ENCODE peak calls at places on chromosome 17, in eight cellular contexts. T, A, B, S, H, L, R and U are unnamed samples.

GRCh38 chr17:13154403-13154802 is 136.6 kb upstream of the ELAC2 start:
- DNase-seq in T (no peak), A (no peak), B (no peak), S (no peak), H (no peak), L (no peak), R (no peak), U (no peak)

GRCh38 chr17:76811834-76812233 is 56.4 kb upstream of the MGAT5B start:
- DNase-seq in T (no peak), A (no peak), B (no peak), S (no peak), H (no peak), L (no peak), R (no peak), U (no peak)

GRCh38 chr17:37672545-37673078 is 29.4 kb upstream of the DDX52 start:
- DNase-seq in T (no peak), A (no peak), B (no peak), S (no peak), H (no peak), L (no peak), R (no peak), U (no peak)

GRCh38 chr17:57562231-57562630 is 182.9 kb downstream of the CCDC182 start:
- DNase-seq in T (no peak), A (no peak), B (no peak), S (no peak), H (no peak), L (no peak), R (no peak), U (no peak)

GRCh38 chr17:43732961-43733360 is 25.6 kb downstream of the SOST start:
- DNase-seq in T (no peak), A (peak; percentile 90), B (no peak), S (no peak), H (no peak), L (no peak), R (no peak), U (no peak)

GRCh38 chr17:14298221-14298994 is 2.5 kb upstream of the HS3ST3B1 start:
- DNase-seq in T (no peak), A (no peak), B (no peak), S (no peak), H (no peak), L (peak; percentile 72), R (no peak), U (no peak)

GRCh38 chr17:20852541-20853370 is 190.1 kb downstream of the USP22 start:
- DNase-seq in T (no peak), A (no peak), B (peak; percentile 72), S (peak; percentile 45), H (peak; percentile 64), L (peak; percentile 76), R (peak; percentile 14), U (no peak)

GRCh38 chr17:77634710-77635109 is 323.8 kb upstream of the TNRC6C start:
- DNase-seq in T (no peak), A (no peak), B (no peak), S (peak; percentile 95), H (no peak), L (peak; percentile 33), R (peak; percentile 20), U (no peak)

GRCh38 chr17:36089888-36090836 is at the start of gene CCL3:
- DNase-seq in T (no peak), A (no peak), B (no peak), S (peak; percentile 94), H (no peak), L (no peak), R (peak; percentile 26), U (no peak)

DNA sequence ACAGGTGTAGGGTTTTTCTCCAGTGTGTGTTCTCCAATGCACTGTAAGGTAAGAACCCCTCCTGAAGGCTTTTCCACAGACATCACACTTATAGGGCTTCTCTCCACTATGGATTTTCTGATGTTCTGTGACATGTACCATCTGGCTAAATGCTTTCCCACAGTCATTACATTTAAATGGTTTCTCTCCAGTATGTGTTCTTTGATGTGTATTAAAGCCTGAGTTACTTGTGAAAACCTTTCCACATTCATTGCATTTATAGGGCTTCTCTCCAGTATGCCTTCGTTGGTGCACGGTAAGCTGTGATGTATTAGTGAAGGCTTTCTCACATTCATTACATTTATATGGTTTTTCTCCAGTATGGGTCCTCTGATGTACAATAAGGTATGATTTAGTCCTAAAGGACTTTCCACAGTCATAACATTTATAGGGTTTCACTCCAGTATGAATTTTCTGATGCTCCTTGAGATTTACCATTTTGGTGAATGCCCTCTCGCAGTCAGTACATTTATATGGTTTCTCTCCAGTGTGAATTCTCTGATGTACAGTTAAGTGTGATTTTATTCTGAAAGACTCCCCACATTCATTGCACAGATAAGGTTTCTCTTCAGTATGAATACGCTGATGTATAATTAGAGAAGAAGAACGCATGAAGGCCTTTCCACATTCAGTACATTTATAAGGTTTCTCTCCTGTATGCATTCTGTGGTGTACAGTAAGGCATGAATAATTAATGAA is 30.9 kb downstream of the ZNF624 start:
- DNase-seq in T (no peak), A (no peak), B (no peak), S (no peak), H (no peak), L (no peak), R (no peak), U (no peak)
- H3K9me3 ChIP-seq in T (peaks cover 38% of the 10 kb centered on the region), A (peaks cover 37% of the 10 kb centered on the region), B (peaks cover 1% of the 10 kb centered on the region), S (no peaks in the 10 kb centered on the region), H (peaks cover 19% of the 10 kb centered on the region), L (peaks cover 48% of the 10 kb centered on the region), R (peaks cover 90% of the 10 kb centered on the region), U (peaks cover 43% of the 10 kb centered on the region)

GRCh38 chr17:82942166-82943130 is 102.6 kb upstream of the ZNF750 start:
- DNase-seq in T (no peak), A (no peak), B (peak; percentile 30), S (no peak), H (no peak), L (no peak), R (peak; percentile 5), U (no peak)
- H3K9me3 ChIP-seq in T (peaks cover 24% of the 10 kb centered on the region), A (peaks cover 20% of the 10 kb centered on the region), B (peaks cover 3% of the 10 kb centered on the region), S (no peaks in the 10 kb centered on the region), H (peaks cover 8% of the 10 kb centered on the region), L (peaks cover 18% of the 10 kb centered on the region), R (peaks cover 16% of the 10 kb centered on the region), U (peaks cover 11% of the 10 kb centered on the region)

GRCh38 chr17:80656590-80656989 is 112.0 kb downstream of the RPTOR start:
- DNase-seq in T (no peak), A (no peak), B (peak; percentile 2), S (no peak), H (no peak), L (peak; percentile 46), R (no peak), U (no peak)

GRCh38 chr17:80658821-80659220 is 114.2 kb downstream of the RPTOR start:
- DNase-seq in T (no peak), A (no peak), B (peak; percentile 25), S (no peak), H (no peak), L (no peak), R (no peak), U (no peak)

GRCh38 chr17:80659651-80660050 is 115.0 kb downstream of the RPTOR start:
- DNase-seq in T (no peak), A (no peak), B (peak; percentile 16), S (no peak), H (no peak), L (no peak), R (no peak), U (no peak)

GRCh38 chr17:80655588-80655987 is 111.0 kb downstream of the RPTOR start:
- DNase-seq in T (no peak), A (no peak), B (no peak), S (no peak), H (no peak), L (no peak), R (no peak), U (no peak)

DNA sequence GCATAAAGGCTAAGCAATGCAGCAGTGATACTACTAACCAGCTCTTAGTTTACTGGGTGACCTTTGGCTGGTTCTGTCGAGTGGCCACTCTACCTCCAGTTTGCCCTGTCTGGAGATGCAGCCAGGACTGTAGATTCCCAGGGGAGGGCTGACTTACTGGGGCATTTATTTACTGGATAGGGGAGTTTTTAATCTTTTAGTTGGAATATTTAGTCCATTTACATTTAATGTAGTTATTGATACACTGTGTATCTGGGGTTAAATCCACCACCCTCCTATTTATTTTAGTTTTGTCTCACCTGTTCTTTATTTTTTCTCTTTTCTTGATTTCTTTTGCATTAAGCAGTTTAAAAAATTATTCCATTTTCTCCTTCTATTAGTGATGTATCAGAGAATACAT is 112.9 kb downstream of the RPTOR start:
- DNase-seq in T (no peak), A (no peak), B (no peak), S (no peak), H (no peak), L (no peak), R (no peak), U (no peak)
- H3K9me3 ChIP-seq in T (peaks cover 11% of the 10 kb centered on the region), A (peaks cover 4% of the 10 kb centered on the region), B (no peaks in the 10 kb centered on the region), S (no peaks in the 10 kb centered on the region), H (no peaks in the 10 kb centered on the region), L (no peaks in the 10 kb centered on the region), R (peaks cover 6% of the 10 kb centered on the region), U (no peaks in the 10 kb centered on the region)

DNA sequence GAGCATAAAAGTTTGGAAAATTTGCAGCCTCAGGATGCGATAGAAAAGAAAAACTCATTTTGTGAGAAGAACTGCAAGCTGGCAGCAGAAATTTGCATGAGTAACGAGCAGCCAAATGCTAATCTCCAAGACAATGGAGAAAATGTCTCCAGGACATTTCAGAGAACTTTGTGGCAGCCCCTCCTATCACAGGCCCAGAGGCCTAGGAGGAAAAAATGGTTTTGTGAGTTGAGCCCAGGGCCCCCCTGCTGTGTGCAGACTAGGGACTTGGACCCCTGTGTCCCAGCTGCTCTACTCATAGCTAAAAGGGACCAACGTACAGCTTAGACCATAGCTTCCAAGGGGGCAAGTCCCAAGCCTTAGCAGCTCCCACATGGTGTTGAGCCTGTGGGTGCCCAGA is 34.3 kb downstream of the APPBP2 start:
- DNase-seq in T (no peak), A (no peak), B (no peak), S (no peak), H (no peak), L (no peak), R (no peak), U (no peak)
- H3K9me3 ChIP-seq in T (peaks cover 20% of the 10 kb centered on the region), A (peaks cover 18% of the 10 kb centered on the region), B (peaks cover 4% of the 10 kb centered on the region), S (no peaks in the 10 kb centered on the region), H (no peaks in the 10 kb centered on the region), L (peaks cover 34% of the 10 kb centered on the region), R (peaks cover 6% of the 10 kb centered on the region), U (peaks cover 2% of the 10 kb centered on the region)

DNA sequence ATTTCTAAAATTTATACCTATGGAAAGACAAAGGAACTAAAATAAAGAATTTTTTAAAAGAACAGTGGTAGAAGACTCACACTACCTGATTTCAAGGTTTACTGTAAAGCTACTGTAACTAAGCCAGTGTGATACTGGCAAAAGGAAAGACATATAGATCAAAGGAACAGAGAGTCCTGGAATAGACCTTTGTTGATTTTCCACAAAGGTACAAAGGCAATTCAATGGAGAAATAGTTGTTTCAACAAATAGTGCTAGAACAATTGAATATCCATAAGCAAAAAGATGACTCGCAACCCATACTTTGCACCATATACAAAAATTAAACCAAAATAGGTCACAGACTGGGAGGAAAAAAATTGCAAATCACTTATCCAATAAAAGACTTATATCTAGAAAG is 36.7 kb downstream of the MYH10 start:
- DNase-seq in T (no peak), A (no peak), B (no peak), S (no peak), H (no peak), L (no peak), R (no peak), U (no peak)
- H3K9me3 ChIP-seq in T (no peaks in the 10 kb centered on the region), A (peaks cover 3% of the 10 kb centered on the region), B (no peaks in the 10 kb centered on the region), S (no peaks in the 10 kb centered on the region), H (no peaks in the 10 kb centered on the region), L (no peaks in the 10 kb centered on the region), R (no peaks in the 10 kb centered on the region), U (no peaks in the 10 kb centered on the region)